ENCODE peak calls at places on chromosome 6, in four cellular contexts. R is H9, T is dorsolateral prefrontal cortex, W is tibial nerve. X is an unnamed sample.

GRCh38 chr6:101961357-101961756 is 567.8 kb downstream of the GRIK2 start:
- DNase-seq in R (no peak), T (no peak), W (no peak), X (no peak)

GRCh38 chr6:129297592-129297991 is 412.4 kb downstream of the ARHGAP18 start:
- DNase-seq in R (no peak), T (no peak), W (no peak), X (no peak)

GRCh38 chr6:142568857-142569597 is 267.2 kb downstream of the ADGRG6 start:
- DNase-seq in R (no peak), T (no peak), W (no peak), X (no peak)

GRCh38 chr6:6952484-6952883 is 155.3 kb upstream of the RREB1 start:
- DNase-seq in R (no peak), T (no peak), W (no peak), X (no peak)

GRCh38 chr6:56652994-56653393 is 10.3 kb upstream of the DST start:
- DNase-seq in R (no peak), T (no peak), W (no peak), X (no peak)

GRCh38 chr6:42979523-42980177 is 669 bp upstream of the PEX6 start:
- DNase-seq in R (no peak), T (no peak), W (no peak), X (no peak)

GRCh38 chr6:117911150-117911549 is 4.1 kb downstream of the SLC35F1 start:
- DNase-seq in R (no peak), T (no peak), W (no peak), X (no peak)

GRCh38 chr6:5053864-5054426 is 31.2 kb upstream of the PPP1R3G start:
- DNase-seq in R (no peak), T (no peak), W (no peak), X (no peak)

GRCh38 chr6:39865011-39865888 is 69.0 kb downstream of the MOCS1 start:
- DNase-seq in R (peak; percentile 83), T (peak; percentile 60), W (peak; percentile 68), X (peak; percentile 77)

GRCh38 chr6:21033575-21034026 is 499.3 kb downstream of the CDKAL1 start:
- DNase-seq in R (no peak), T (no peak), W (peak; percentile 18), X (no peak)

GRCh38 chr6:106134087-106134770 is 48.1 kb downstream of the PRDM1 start:
- DNase-seq in R (no peak), T (no peak), W (no peak), X (no peak)

GRCh38 chr6:13711384-13711725 is 280 bp downstream of the RANBP9 start:
- DNase-seq in R (peak; percentile 55), T (no peak), W (no peak), X (peak; percentile 68)

GRCh38 chr6:44701637-44702101 is 314.2 kb downstream of the CDC5L start:
- DNase-seq in R (peak; percentile 45), T (no peak), W (no peak), X (no peak)

GRCh38 chr6:131980338-131980790 is 29.2 kb upstream of the CCN2 start:
- DNase-seq in R (no peak), T (no peak), W (no peak), X (no peak)

GRCh38 chr6:135546206-135546605 is 48.7 kb upstream of the AHI1 start:
- DNase-seq in R (no peak), T (no peak), W (no peak), X (no peak)

GRCh38 chr6:46288863-46289262 is 118.1 kb upstream of the ENPP5 start:
- DNase-seq in R (no peak), T (no peak), W (no peak), X (no peak)

GRCh38 chr6:100657678-100658330 is 193.1 kb upstream of the SIM1 start:
- DNase-seq in R (no peak), T (no peak), W (no peak), X (no peak)

GRCh38 chr6:158050955-158051354 is 69.3 kb downstream of the SYNJ2 start:
- DNase-seq in R (no peak), T (no peak), W (no peak), X (no peak)

GRCh38 chr6:131657630-131658111 is 20.6 kb downstream of the ENPP3 start:
- DNase-seq in R (no peak), T (no peak), W (no peak), X (no peak)

GRCh38 chr6:13339863-13340635 is 11.7 kb upstream of the TBC1D7 start:
- DNase-seq in R (no peak), T (no peak), W (no peak), X (no peak)

GRCh38 chr6:4420160-4420865 is 284.9 kb upstream of the ECI2 start:
- DNase-seq in R (no peak), T (no peak), W (no peak), X (no peak)

GRCh38 chr6:169783971-169784930 is 32.8 kb downstream of the ERMARD start:
- DNase-seq in R (peak; percentile 17), T (peak; percentile 23), W (no peak), X (no peak)

GRCh38 chr6:44221961-44222335 is 1.4 kb upstream of the SLC29A1 start:
- DNase-seq in R (no peak), T (no peak), W (no peak), X (no peak)

GRCh38 chr6:165573671-165574070 is 89.4 kb downstream of the PDE10A start:
- DNase-seq in R (no peak), T (no peak), W (no peak), X (no peak)

GRCh38 chr6:99521557-99522286 is 6.5 kb upstream of the USP45 start:
- DNase-seq in R (peak; percentile 41), T (no peak), W (no peak), X (no peak)

GRCh38 chr6:154615483-154616025 is 105.1 kb upstream of the CNKSR3 start:
- DNase-seq in R (peak; percentile 60), T (peak; percentile 37), W (peak; percentile 19), X (no peak)

GRCh38 chr6:107539409-107539808 is 49.5 kb downstream of the SOBP start:
- DNase-seq in R (no peak), T (no peak), W (no peak), X (no peak)

GRCh38 chr6:89037156-89037900 is 43.2 kb upstream of the PNRC1 start:
- DNase-seq in R (no peak), T (no peak), W (no peak), X (no peak)

GRCh38 chr6:144415014-144415413 is 129.9 kb downstream of the UTRN start:
- DNase-seq in R (no peak), T (no peak), W (no peak), X (no peak)

GRCh38 chr6:97703661-97704060 is 420.6 kb upstream of the MMS22L start:
- DNase-seq in R (no peak), T (no peak), W (no peak), X (no peak)

GRCh38 chr6:11714116-11714797 is 64.3 kb downstream of the ADTRP start:
- DNase-seq in R (no peak), T (no peak), W (no peak), X (no peak)

GRCh38 chr6:2505624-2506023 is 245.1 kb downstream of the MYLK4 start:
- DNase-seq in R (peak; percentile 77), T (no peak), W (no peak), X (peak; percentile 33)

GRCh38 chr6:56400273-56400672 is 152.9 kb upstream of the COL21A1 start:
- DNase-seq in R (no peak), T (no peak), W (no peak), X (no peak)

GRCh38 chr6:25942561-25943147 is 12.2 kb upstream of the SLC17A2 start:
- DNase-seq in R (no peak), T (no peak), W (no peak), X (no peak)

GRCh38 chr6:75600694-75601265 is 900 bp upstream of the SENP6 start:
- DNase-seq in R (no peak), T (no peak), W (no peak), X (no peak)

GRCh38 chr6:151765444-151765886 is 42.0 kb upstream of the ESR1 start:
- DNase-seq in R (no peak), T (no peak), W (no peak), X (no peak)

GRCh38 chr6:27795697-27796494 is 116.3 kb downstream of the OR2B2 start:
- DNase-seq in R (no peak), T (no peak), W (no peak), X (no peak)

GRCh38 chr6:31729515-31729978 is 448 bp upstream of the DDAH2 start:
- DNase-seq in R (peak; percentile 95), T (peak; percentile 77), W (peak; percentile 94), X (peak; percentile 90)
- TF ChIP-seq CTCF in R (peak; percentile 81), T (no peak), W (peak; percentile 42), X (peak; percentile 66)

DNA sequence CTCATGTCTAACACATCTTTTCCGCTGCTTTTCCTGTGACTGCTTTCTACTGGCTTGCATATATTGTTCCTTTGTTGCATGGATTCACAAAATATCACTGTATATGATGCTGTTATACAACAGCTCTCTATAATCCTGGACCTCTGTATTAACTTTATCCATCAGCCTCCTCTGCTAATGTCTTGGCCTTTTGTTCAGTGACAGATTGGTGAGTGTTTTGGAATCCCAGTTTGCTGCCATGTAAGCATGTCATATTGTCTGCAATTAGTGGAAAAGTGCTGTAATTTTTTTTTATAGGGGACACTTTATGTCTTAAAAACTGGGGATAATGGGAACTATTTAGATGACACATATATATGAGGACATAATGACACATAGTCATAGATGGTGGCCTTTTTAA is 3.0 kb downstream of the RIMS1 start:
- DNase-seq in R (no peak), T (no peak), W (no peak), X (no peak)
- TF ChIP-seq CTCF in R (no peak), T (no peak), W (no peak), X (no peak)

GRCh38 chr6:38068854-38069253 is 249.3 kb downstream of the ZFAND3 start:
- DNase-seq in R (no peak), T (no peak), W (no peak), X (no peak)
- TF ChIP-seq CTCF in R (no peak), T (peak; percentile 30), W (peak; percentile 24), X (no peak)

GRCh38 chr6:19873031-19873430 is 35.9 kb downstream of the ID4 start:
- DNase-seq in R (no peak), T (no peak), W (no peak), X (peak; percentile 40)
- TF ChIP-seq CTCF in R (peak; percentile 44), T (no peak), W (no peak), X (peak; percentile 29)

DNA sequence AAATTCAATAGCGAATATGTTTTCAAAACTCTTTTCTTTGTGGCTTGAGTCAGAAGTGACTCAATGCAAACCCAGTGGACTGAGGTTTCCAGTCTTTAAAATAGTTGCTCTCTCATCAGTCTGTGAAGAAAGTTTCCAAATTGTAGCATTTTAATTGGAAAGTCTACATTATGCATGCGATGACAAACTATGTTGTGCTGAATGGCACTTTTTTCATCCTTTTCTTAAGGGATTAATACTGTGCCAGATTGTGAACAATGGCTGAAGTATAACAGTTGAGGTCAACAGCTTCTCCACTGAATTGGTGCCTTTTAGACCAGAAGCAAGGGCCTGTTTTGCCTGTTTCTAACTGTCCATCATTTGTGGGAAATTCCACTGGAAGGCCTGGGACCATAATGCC is 377.1 kb downstream of the BTBD9 start:
- DNase-seq in R (no peak), T (no peak), W (no peak), X (no peak)
- TF ChIP-seq CTCF in R (no peak), T (no peak), W (no peak), X (no peak)

X was measured in glutamatergic neuron.